ENCODE peak calls at places on chromosome 21, in four cellular contexts. A is psoas muscle, Q is neural progenitor cell, W is cardiac muscle cell. Z is an unnamed sample.
A peak's percentile ranks its signal among the peaks of the same experiment; 100 is the strongest.

GRCh38 chr21:29217818-29218252 is 80.9 kb upstream of the BACH1 start:
- DNase-seq in W (no peak), Q (no peak), A (no peak), Z (no peak)

GRCh38 chr21:34351786-34352241 is 12.0 kb upstream of the KCNE2 start:
- DNase-seq in W (peak; percentile 80), A (no peak), Q (peak; percentile 79), Z (peak; percentile 53)

GRCh38 chr21:35048183-35048601 is 910 bp downstream of the RUNX1 start:
- DNase-seq in W (no peak), Q (peak; percentile 41), A (peak; percentile 90), Z (no peak)

GRCh38 chr21:22174746-22175145 is 1176.5 kb downstream of the NCAM2 start:
- DNase-seq in A (no peak), Q (no peak), W (no peak), Z (no peak)

GRCh38 chr21:29430581-29430980 is 131.9 kb downstream of the BACH1 start:
- DNase-seq in A (no peak), Q (peak; percentile 71), W (no peak), Z (peak; percentile 79)

GRCh38 chr21:46153259-46154154 is 1.9 kb downstream of the FTCD start:
- DNase-seq in Q (peak; percentile 80), A (peak; percentile 69), W (peak; percentile 75), Z (peak; percentile 83)

GRCh38 chr21:24197132-24197643 is 1410.1 kb downstream of the MRPL39 start:
- DNase-seq in W (no peak), A (no peak), Q (no peak), Z (no peak)

GRCh38 chr21:17139696-17140095 is 373.1 kb upstream of the CXADR start:
- DNase-seq in Q (no peak), A (no peak), W (no peak), Z (no peak)

GRCh38 chr21:26756491-26757159 is 88.6 kb downstream of the ADAMTS1 start:
- DNase-seq in A (no peak), Q (no peak), W (no peak), Z (peak; percentile 23)

GRCh38 chr21:34612557-34612956 is 2.4 kb downstream of the RCAN1 start:
- DNase-seq in W (no peak), A (no peak), Q (no peak), Z (no peak)

GRCh38 chr21:46059195-46059594 is 38.7 kb upstream of the COL6A2 start:
- DNase-seq in W (no peak), A (no peak), Q (no peak), Z (no peak)

GRCh38 chr21:33866851-33867250 is 48.8 kb downstream of the ATP5PO start:
- DNase-seq in A (no peak), W (no peak), Q (no peak), Z (no peak)

GRCh38 chr21:29196021-29196663 is 65.7 kb downstream of the MAP3K7CL start:
- DNase-seq in A (no peak), W (no peak), Q (no peak), Z (peak; percentile 72)

GRCh38 chr21:33109574-33110339 is 39.8 kb downstream of the OLIG1 start:
- DNase-seq in Q (peak; percentile 70), A (no peak), W (peak; percentile 15), Z (peak; percentile 34)

GRCh38 chr21:21921410-21922232 is 923.4 kb downstream of the NCAM2 start:
- DNase-seq in A (no peak), W (peak; percentile 55), Q (peak; percentile 58), Z (peak; percentile 51)

GRCh38 chr21:29080454-29080930 is 7.0 kb upstream of the CCT8 start:
- DNase-seq in Q (no peak), A (no peak), W (no peak), Z (no peak)

GRCh38 chr21:45592208-45592619 is 50.0 kb upstream of the SLC19A1 start:
- DNase-seq in Q (no peak), A (no peak), W (no peak), Z (no peak)

GRCh38 chr21:25834376-25834775 is 99.6 kb downstream of the GABPA start:
- DNase-seq in W (no peak), A (no peak), Q (no peak), Z (no peak)

GRCh38 chr21:45860493-45861155 is 120.9 kb upstream of the COL6A1 start:
- DNase-seq in Q (no peak), A (no peak), W (no peak), Z (no peak)

GRCh38 chr21:46220275-46220810 is 8.2 kb downstream of the LSS start:
- DNase-seq in W (no peak), Q (no peak), A (no peak), Z (no peak)

GRCh38 chr21:16794944-16795343 is 717.9 kb upstream of the CXADR start:
- DNase-seq in A (no peak), W (no peak), Q (no peak), Z (peak; percentile 11)

GRCh38 chr21:46055863-46056281 is 42.0 kb upstream of the COL6A2 start:
- DNase-seq in W (no peak), A (peak; percentile 69), Q (no peak), Z (no peak)

GRCh38 chr21:37155216-37155615 is 82.2 kb downstream of the TTC3 start:
- DNase-seq in W (no peak), A (no peak), Q (no peak), Z (no peak)

GRCh38 chr21:33015091-33015490 is 10.6 kb upstream of the OLIG2 start:
- DNase-seq in Q (no peak), A (no peak), W (no peak), Z (no peak)

GRCh38 chr21:26140185-26140584 is 30.4 kb downstream of the APP start:
- DNase-seq in Q (no peak), A (peak; percentile 55), W (no peak), Z (peak; percentile 52)

GRCh38 chr21:17613242-17613676 is 558 bp upstream of the BTG3 start:
- DNase-seq in Q (no peak), W (no peak), A (peak; percentile 71), Z (no peak)

GRCh38 chr21:27423906-27424595 is 457.2 kb upstream of the ADAMTS5 start:
- DNase-seq in W (no peak), Q (no peak), A (no peak), Z (peak; percentile 96)

GRCh38 chr21:46216132-46216747 is 12.3 kb downstream of the LSS start:
- DNase-seq in W (no peak), A (no peak), Q (no peak), Z (no peak)

GRCh38 chr21:24411429-24411828 is 1195.9 kb downstream of the MRPL39 start:
- DNase-seq in A (no peak), Q (no peak), W (no peak), Z (no peak)

GRCh38 chr21:45957986-45958610 is 23.5 kb upstream of the COL6A1 start:
- DNase-seq in Q (no peak), A (no peak), W (no peak), Z (no peak)

GRCh38 chr21:37145635-37146111 is 72.6 kb downstream of the TTC3 start:
- DNase-seq in W (no peak), Q (peak; percentile 45), A (no peak), Z (peak; percentile 90)

GRCh38 chr21:45858180-45858579 is 123.4 kb upstream of the COL6A1 start:
- DNase-seq in W (no peak), A (no peak), Q (no peak), Z (no peak)

GRCh38 chr21:17711896-17712295 is 99.2 kb upstream of the BTG3 start:
- DNase-seq in W (no peak), Q (no peak), A (no peak), Z (no peak)

GRCh38 chr21:46483300-46484295 is 24.9 kb downstream of the DIP2A start:
- DNase-seq in A (no peak), W (peak; percentile 26), Q (no peak), Z (no peak)

GRCh38 chr21:33041981-33042380 is 16.2 kb downstream of the OLIG2 start:
- DNase-seq in A (no peak), Q (no peak), W (no peak), Z (no peak)

GRCh38 chr21:33399821-33400220 is 3.4 kb upstream of the IFNGR2 start:
- DNase-seq in W (no peak), A (no peak), Q (no peak), Z (no peak)

GRCh38 chr21:21813295-21813694 is 815.1 kb downstream of the NCAM2 start:
- DNase-seq in W (no peak), Q (no peak), A (no peak), Z (no peak)

GRCh38 chr21:46634427-46634826 is 1.0 kb upstream of the PRMT2 start:
- DNase-seq in A (no peak), W (no peak), Q (no peak), Z (no peak)

GRCh38 chr21:23694396-23694795 is 1912.9 kb downstream of the MRPL39 start:
- DNase-seq in A (no peak), W (no peak), Q (no peak), Z (no peak)

DNA sequence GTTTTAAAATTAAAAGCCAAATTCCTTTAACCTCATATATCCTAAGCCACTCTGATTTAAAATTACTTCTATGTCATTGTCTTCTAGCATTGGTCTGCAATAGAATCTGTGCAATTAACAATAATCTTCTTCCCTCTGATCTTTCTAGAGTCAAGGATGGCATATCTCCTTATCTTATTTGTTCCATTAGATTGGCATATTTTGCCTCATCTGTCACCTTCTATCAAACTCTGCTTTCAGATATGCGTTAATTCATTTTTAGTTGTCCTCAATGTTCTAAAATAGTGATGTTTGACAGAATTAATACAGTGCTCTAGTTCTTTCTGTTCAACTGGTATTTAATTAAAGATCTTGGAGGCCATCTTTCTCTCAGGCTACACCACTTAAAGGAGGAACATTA is 3.1 kb downstream of the NRIP1 start:
- DNase-seq in W (no peak), Q (no peak), A (no peak), Z (no peak)
- H3K4me3 ChIP-seq in W (no peak overlapping the region), Q (peak overlapping the region; percentile 90), A (peak overlapping the region; percentile 83), Z (no peak overlapping the region)

DNA sequence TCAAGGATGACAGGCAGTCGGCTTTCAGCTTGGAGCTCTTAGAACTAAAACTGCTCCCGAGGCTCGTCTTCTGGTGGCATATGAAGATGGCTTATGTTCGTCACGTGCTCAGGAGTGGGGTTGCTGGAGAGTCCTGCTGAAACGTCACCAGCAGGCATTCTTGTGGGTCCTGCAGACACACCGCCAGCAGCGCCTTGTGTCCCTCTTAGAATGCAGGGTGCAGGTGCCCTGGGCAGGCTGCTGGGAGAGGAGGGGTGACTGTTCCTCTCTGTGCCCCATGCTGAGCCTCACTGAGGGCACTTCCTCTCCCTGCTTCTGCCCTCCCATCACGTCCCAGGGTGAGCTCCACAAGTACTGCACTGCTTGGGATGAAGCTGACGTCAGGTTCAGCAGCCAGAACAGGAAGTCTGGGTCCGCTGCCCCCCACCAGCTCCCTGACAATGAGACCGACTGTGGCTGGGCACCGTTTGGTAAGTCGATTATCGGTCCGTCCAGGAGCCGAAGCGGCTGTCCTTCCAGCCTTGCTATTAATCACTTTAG is 20.8 kb downstream of the SLC37A1 start:
- DNase-seq in W (no peak), Q (no peak), A (peak; percentile 72), Z (no peak)
- H3K27ac ChIP-seq in W (no peak overlapping the region), Q (no peak overlapping the region), A (peak overlapping the region; percentile 88), Z (no peak overlapping the region)

GRCh38 chr21:31342328-31342727 is 1.7 kb downstream of the TIAM1 start:
- DNase-seq in Q (no peak), W (no peak), A (no peak), Z (no peak)
- H3K4me3 ChIP-seq in Q (no peak overlapping the region), W (no peak overlapping the region), A (no peak overlapping the region), Z (no peak overlapping the region)

DNA sequence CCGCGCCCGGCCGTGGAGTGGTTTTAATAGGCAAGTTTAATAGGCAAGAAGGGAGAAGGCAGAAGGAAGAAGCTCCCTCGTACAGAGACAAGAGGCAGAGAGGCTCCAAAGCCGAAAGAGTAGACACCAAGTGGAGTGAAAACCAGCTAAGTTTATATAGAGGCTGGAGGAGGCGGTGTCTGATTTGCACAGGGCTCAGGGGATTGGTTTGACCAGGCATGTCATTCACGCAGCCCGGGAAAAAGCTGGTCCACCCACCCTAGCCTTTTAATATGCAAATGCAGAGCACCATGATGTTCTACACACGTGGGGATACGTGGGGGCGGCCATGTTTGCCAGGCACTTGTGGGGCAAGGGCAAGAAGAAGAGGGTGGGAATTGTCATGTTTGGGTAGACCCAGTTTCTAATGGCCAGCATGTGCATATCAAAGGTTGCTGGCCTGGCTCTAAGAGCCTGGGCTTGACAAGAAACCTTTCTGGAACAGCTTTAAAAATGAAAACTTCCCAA is 18.0 kb upstream of the SOD1 start:
- DNase-seq in Q (no peak), A (no peak), W (no peak), Z (no peak)
- H3K27ac ChIP-seq in Q (no peak overlapping the region), A (no peak overlapping the region), W (no peak overlapping the region), Z (no peak overlapping the region)

Z was measured in mesendoderm.